ENCODE peak calls at places on chromosomes 16 and 17, in six cellular contexts. E, S, P, Q, M and Z are unnamed samples.

GRCh38 chr17:3857261-3858105 is 11.4 kb upstream of the NCBP3 start:
- DNase-seq in E (no peak), S (no peak), P (no peak), Q (no peak), M (no peak), Z (no peak)

GRCh38 chr17:41579484-41580243 is 7.0 kb downstream of the KRT14 start:
- DNase-seq in E (peak), S (peak), P (peak), Q (peak), M (peak), Z (peak)

GRCh38 chr17:73867056-73867455 is 222.8 kb upstream of the SDK2 start:
- DNase-seq in E (no peak), S (no peak), P (no peak), Q (no peak), M (no peak), Z (no peak)

GRCh38 chr17:18246880-18247612 is 11.5 kb downstream of the FLII start:
- DNase-seq in E (peak), S (peak), P (peak), Q (peak), M (no peak), Z (no peak)

GRCh38 chr17:35795007-35795870 is at the start of gene MMP28:
- DNase-seq in E (peak), S (peak), P (no peak), Q (peak), M (no peak), Z (no peak)

GRCh38 chr17:3691539-3692166 is 4.3 kb downstream of the P2RX5 start:
- DNase-seq in E (no peak), S (no peak), P (peak), Q (no peak), M (no peak), Z (no peak)

GRCh38 chr17:80826955-80827645 is 164.5 kb upstream of the CHMP6 start:
- DNase-seq in E (peak), S (peak), P (no peak), Q (no peak), M (no peak), Z (no peak)

GRCh38 chr16:84768798-84769177 is 51.0 kb upstream of the CRISPLD2 start:
- DNase-seq in E (no peak), S (no peak), P (no peak), Q (no peak), M (no peak), Z (no peak)

GRCh38 chr16:77794586-77794985 is 6.2 kb downstream of the VAT1L start:
- DNase-seq in E (peak), S (no peak), P (no peak), Q (no peak), M (no peak), Z (no peak)

GRCh38 chr16:71474864-71475263 is 12.8 kb upstream of the ZNF23 start:
- DNase-seq in E (peak), S (no peak), P (no peak), Q (no peak), M (no peak), Z (no peak)

GRCh38 chr16:19330801-19331484 is 45.4 kb downstream of the CLEC19A start:
- DNase-seq in E (peak), S (peak), P (no peak), Q (peak), M (no peak), Z (no peak)

GRCh38 chr17:29120439-29120838 is 59.8 kb downstream of the MYO18A start:
- DNase-seq in E (no peak), S (no peak), P (no peak), Q (no peak), M (no peak), Z (no peak)

GRCh38 chr17:29291163-29291752 is 2.7 kb downstream of the NUFIP2 start:
- DNase-seq in E (peak), S (no peak), P (peak), Q (no peak), M (no peak), Z (peak)

GRCh38 chr16:19173059-19173458 is 5.0 kb downstream of the SYT17 start:
- DNase-seq in E (no peak), S (no peak), P (no peak), Q (no peak), M (no peak), Z (no peak)

GRCh38 chr17:39082482-39082881 is 69.0 kb downstream of the PLXDC1 start:
- DNase-seq in E (peak), S (no peak), P (no peak), Q (no peak), M (no peak), Z (no peak)

GRCh38 chr16:72947379-72948237 is 100.3 kb downstream of the ZFHX3 start:
- DNase-seq in E (no peak), S (peak), P (no peak), Q (no peak), M (peak), Z (no peak)

GRCh38 chr16:74752756-74753155 is 21.9 kb downstream of the FA2H start:
- DNase-seq in E (no peak), S (no peak), P (no peak), Q (no peak), M (no peak), Z (no peak)
- H3K4me3 ChIP-seq in E (no peak), S (no peak), P (no peak), Q (no peak), M (no peak), Z (no peak)

GRCh38 chr17:9844153-9844552 is 18.4 kb downstream of the GLP2R start:
- DNase-seq in E (no peak), S (no peak), P (no peak), Q (no peak), M (no peak), Z (no peak)

GRCh38 chr17:9843152-9844010 is 17.7 kb downstream of the GLP2R start:
- DNase-seq in E (no peak), S (no peak), P (no peak), Q (no peak), M (no peak), Z (no peak)

GRCh38 chr17:9842057-9842758 is 16.5 kb downstream of the GLP2R start:
- DNase-seq in E (peak), S (peak), P (no peak), Q (peak), M (no peak), Z (peak)

GRCh38 chr17:9837551-9838471 is 12.1 kb downstream of the GLP2R start:
- DNase-seq in E (peak), S (peak), P (no peak), Q (no peak), M (no peak), Z (no peak)

GRCh38 chr17:9839433-9839832 is 13.7 kb downstream of the GLP2R start:
- DNase-seq in E (peak), S (no peak), P (no peak), Q (no peak), M (no peak), Z (no peak)
- TF ChIP-seq CTCF in E (peak), S (no peak), P (no peak), Q (no peak), M (no peak), Z (no peak)

DNA sequence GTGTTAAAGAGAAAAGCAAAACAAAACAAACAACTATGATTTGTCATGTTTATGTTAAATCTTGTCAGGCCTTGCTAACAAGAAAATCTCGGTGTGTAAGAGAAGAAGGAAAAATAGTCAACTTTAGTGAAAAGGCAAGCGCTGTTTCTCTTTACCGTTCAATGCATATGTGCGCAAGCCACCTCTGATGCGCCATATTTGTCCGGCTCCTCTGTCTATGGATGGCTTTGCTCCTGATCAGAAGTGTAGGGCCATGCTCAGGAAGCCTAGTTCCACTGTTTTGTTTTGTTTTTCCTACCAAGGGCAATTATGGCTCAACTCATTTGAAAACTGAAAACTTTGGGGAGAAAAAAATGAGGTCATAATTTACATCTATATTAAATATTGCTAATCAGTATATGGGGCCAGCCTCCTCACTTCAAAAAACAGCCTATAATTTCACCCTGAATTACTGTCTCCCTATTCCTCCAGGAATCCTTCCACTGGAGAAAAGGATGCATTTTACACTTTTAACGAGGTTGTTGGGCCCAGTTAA is 4.6 kb downstream of the MAF start:
- DNase-seq in E (no peak), S (no peak), P (no peak), Q (no peak), M (no peak), Z (no peak)
- H3K4me3 ChIP-seq in E (no peak), S (no peak), P (no peak), Q (peak), M (peak), Z (no peak)

GRCh38 chr17:57913576-57914273 is 41.5 kb downstream of the CUEDC1 start:
- DNase-seq in E (peak), S (no peak), P (no peak), Q (no peak), M (no peak), Z (no peak)
- TF ChIP-seq CTCF in E (no peak), S (no peak), P (no peak), Q (no peak), M (no peak), Z (no peak)

GRCh38 chr16:68381363-68381724 is 67.0 kb downstream of the SMPD3 start:
- DNase-seq in E (no peak), S (no peak), P (no peak), Q (no peak), M (no peak), Z (no peak)
- H3K4me3 ChIP-seq in E (no peak), S (no peak), P (no peak), Q (no peak), M (no peak), Z (no peak)

GRCh38 chr17:2366747-2367494 is 29.6 kb downstream of the SGSM2 start:
- DNase-seq in E (peak), S (no peak), P (no peak), Q (no peak), M (no peak), Z (no peak)
- TF ChIP-seq CTCF in E (peak), S (peak), P (no peak), Q (no peak), M (no peak), Z (peak)

DNA sequence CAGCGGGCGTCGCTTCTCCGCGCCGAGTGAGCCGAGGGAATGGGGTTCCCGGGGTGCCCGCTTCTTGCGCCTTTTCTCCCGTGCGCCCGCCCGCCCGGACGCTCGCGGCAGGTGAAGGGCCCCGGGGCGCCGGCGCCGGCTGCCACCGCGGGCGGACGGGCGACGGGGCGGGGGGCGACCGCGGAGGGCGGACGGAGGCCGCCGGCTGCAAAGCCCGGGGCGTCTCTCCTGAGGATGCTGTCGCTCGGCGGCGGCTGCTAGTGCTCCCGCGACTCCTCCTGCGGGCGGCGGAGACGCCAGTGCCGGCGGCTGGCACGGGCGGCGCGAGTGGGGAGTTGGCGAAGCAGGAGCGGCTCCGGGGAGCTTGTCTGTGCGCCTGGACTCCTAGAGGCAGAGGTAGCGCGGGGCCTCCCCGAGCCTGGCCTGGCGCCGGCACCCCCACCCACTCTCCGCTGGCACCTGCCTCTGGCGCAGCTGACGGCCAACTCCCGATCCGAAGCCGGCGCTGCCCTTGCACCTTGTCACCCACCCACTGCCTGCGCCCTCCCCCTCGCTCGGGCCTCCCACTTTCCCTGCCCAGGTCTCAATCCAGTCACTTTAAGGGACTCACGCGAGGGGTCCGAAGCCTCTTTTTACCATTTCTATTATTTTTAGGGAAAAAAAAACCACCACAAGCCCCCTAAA is at the start of gene FAM20A:
- DNase-seq in E (no peak), S (peak), P (no peak), Q (peak), M (no peak), Z (no peak)
- H3K4me3 ChIP-seq in E (peak), S (no peak), P (no peak), Q (peak), M (peak), Z (no peak)

GRCh38 chr16:65704866-65705265 is 583.0 kb upstream of the CDH11 start:
- DNase-seq in E (no peak), S (no peak), P (no peak), Q (no peak), M (no peak), Z (no peak)
- TF ChIP-seq CTCF in E (peak), S (peak), P (peak), Q (no peak), M (no peak), Z (peak)